ENCODE peak calls at places on chromosome 21, in nine cellular contexts. W, S, V, J, Y, R, M, O and F are unnamed samples.

GRCh38 chr21:32455548-32455947 is 43.0 kb downstream of the EVA1C start:
- DNase-seq in J (no peak), V (no peak), S (no peak), W (no peak), M (no peak), O (peak; percentile 79), R (no peak), Y (no peak), F (peak; percentile 61)

GRCh38 chr21:27571706-27572105 is 604.8 kb upstream of the ADAMTS5 start:
- DNase-seq in R (no peak), M (no peak), O (no peak), V (no peak), W (no peak), J (peak; percentile 81), S (no peak), Y (no peak), F (no peak)

GRCh38 chr21:31281561-31281960 is 62.5 kb downstream of the TIAM1 start:
- DNase-seq in M (no peak), S (no peak), W (no peak), Y (no peak), V (no peak), O (no peak), J (no peak), R (no peak), F (no peak)

GRCh38 chr21:33378081-33378480 is 25.1 kb upstream of the IFNGR2 start:
- DNase-seq in R (no peak), S (no peak), J (no peak), M (no peak), W (no peak), Y (no peak), O (no peak), V (no peak), F (no peak)

GRCh38 chr21:44353200-44353970 is at the start of gene TRPM2:
- DNase-seq in Y (peak; percentile 40), S (peak; percentile 64), M (peak; percentile 52), R (peak; percentile 67), O (no peak), W (no peak), V (peak; percentile 54), J (no peak), F (no peak)

GRCh38 chr21:16420086-16420724 is 690.4 kb downstream of the USP25 start:
- DNase-seq in J (peak; percentile 18), V (peak; percentile 42), M (no peak), W (peak; percentile 64), S (peak; percentile 63), R (peak; percentile 48), Y (peak; percentile 42), O (peak; percentile 70), F (peak; percentile 67)

GRCh38 chr21:31442339-31442738 is 98.3 kb upstream of the TIAM1 start:
- DNase-seq in M (no peak), O (no peak), R (no peak), W (no peak), S (no peak), Y (no peak), J (no peak), V (no peak), F (no peak)

GRCh38 chr21:38979271-38980196 is 173.8 kb downstream of the ETS2 start:
- DNase-seq in Y (no peak), V (no peak), O (no peak), W (peak; percentile 59), S (no peak), R (peak; percentile 25), M (no peak), J (peak; percentile 70), F (no peak)

GRCh38 chr21:39379986-39380891 is 31.4 kb upstream of the HMGN1 start:
- DNase-seq in S (peak; percentile 95), R (peak; percentile 96), W (peak; percentile 96), M (peak; percentile 94), O (peak; percentile 95), V (peak; percentile 96), Y (peak; percentile 93), J (peak; percentile 96), F (peak; percentile 88)

GRCh38 chr21:27346041-27346448 is 379.2 kb upstream of the ADAMTS5 start:
- DNase-seq in V (no peak), W (no peak), Y (no peak), J (peak; percentile 68), S (no peak), M (no peak), O (no peak), R (no peak), F (no peak)

GRCh38 chr21:26288033-26288432 is 117.5 kb upstream of the APP start:
- DNase-seq in O (no peak), W (no peak), J (no peak), M (no peak), V (no peak), S (no peak), Y (no peak), R (no peak), F (no peak)

GRCh38 chr21:44617071-44617501 is 5.2 kb downstream of the KRTAP10-8 start:
- DNase-seq in V (no peak), W (no peak), J (no peak), Y (no peak), S (no peak), R (no peak), O (no peak), M (no peak), F (no peak)

GRCh38 chr21:39183272-39184049 is at the start of gene PSMG1:
- DNase-seq in S (peak; percentile 94), J (peak; percentile 90), Y (peak; percentile 97), W (peak; percentile 91), O (peak; percentile 95), V (peak; percentile 96), R (peak; percentile 96), M (peak; percentile 97), F (peak; percentile 89)

GRCh38 chr21:32131960-32132359 is 146.9 kb downstream of the MIS18A start:
- DNase-seq in O (peak; percentile 3), V (peak; percentile 34), R (no peak), W (no peak), Y (no peak), M (no peak), S (no peak), J (peak; percentile 43), F (no peak)

GRCh38 chr21:15850645-15851044 is 120.9 kb downstream of the USP25 start:
- DNase-seq in M (no peak), Y (no peak), V (no peak), R (no peak), O (no peak), W (no peak), S (no peak), J (peak; percentile 72), F (no peak)

GRCh38 chr21:46324390-46325072 is 575 bp downstream of the PCNT start:
- DNase-seq in M (peak; percentile 90), J (peak; percentile 70), W (peak; percentile 83), Y (peak; percentile 90), O (peak; percentile 79), R (peak; percentile 82), V (peak; percentile 88), S (peak; percentile 89), F (peak; percentile 80)
- TF ChIP-seq POLR2A in M (peak; percentile 30), J (no peak), W (peak; percentile 63), Y (no peak), O (no peak), R (peak; percentile 50), V (peak; percentile 60), S (no peak), F (peak; percentile 68)

GRCh38 chr21:29304577-29304976 is 5.9 kb downstream of the BACH1 start:
- DNase-seq in R (no peak), O (no peak), V (no peak), W (no peak), J (no peak), Y (no peak), S (no peak), M (no peak), F (no peak)

GRCh38 chr21:29301703-29302102 is 3.0 kb downstream of the BACH1 start:
- DNase-seq in O (no peak), S (no peak), J (no peak), Y (no peak), W (no peak), V (no peak), R (no peak), M (no peak), F (no peak)

GRCh38 chr21:29303301-29303700 is 4.6 kb downstream of the BACH1 start:
- DNase-seq in M (no peak), Y (no peak), R (no peak), V (no peak), W (no peak), S (no peak), O (no peak), J (no peak), F (no peak)

GRCh38 chr21:29300547-29301138 is 1.9 kb downstream of the BACH1 start:
- DNase-seq in M (no peak), O (no peak), J (peak; percentile 56), S (no peak), W (no peak), Y (no peak), R (no peak), V (no peak), F (no peak)

GRCh38 chr21:29302340-29302991 is 3.7 kb downstream of the BACH1 start:
- DNase-seq in M (no peak), R (no peak), J (peak; percentile 34), S (no peak), W (no peak), Y (no peak), O (no peak), V (no peak), F (peak; percentile 50)
- H3K27ac ChIP-seq in M (peak overlapping the region; percentile 96), R (peak overlapping the region; percentile 52), J (peak overlapping the region; percentile 50), S (peak overlapping the region; percentile 55), W (no peak overlapping the region), Y (peak overlapping the region; percentile 55), O (peak overlapping the region; percentile 28), V (peak overlapping the region; percentile 0), F (peak overlapping the region; percentile 49)

GRCh38 chr21:41956926-41957729 is 3.3 kb upstream of the C2CD2 start:
- DNase-seq in R (peak; percentile 21), O (no peak), Y (no peak), S (no peak), V (peak; percentile 54), W (no peak), M (no peak), J (peak; percentile 93), F (no peak)
- TF ChIP-seq CTCF in R (no peak), O (no peak), Y (no peak), S (no peak), V (peak; percentile 34), W (no peak), M (no peak), J (no peak), F (no peak)

GRCh38 chr21:42533306-42533962 is 19.8 kb downstream of the SLC37A1 start:
- DNase-seq in Y (peak; percentile 7), J (no peak), V (no peak), O (no peak), W (no peak), S (no peak), M (peak; percentile 5), R (no peak), F (no peak)

GRCh38 chr21:42535602-42536171 is 22.0 kb downstream of the SLC37A1 start:
- DNase-seq in S (no peak), W (no peak), M (peak; percentile 42), Y (peak; percentile 72), R (no peak), J (no peak), O (peak; percentile 85), V (peak; percentile 32), F (no peak)

GRCh38 chr21:42534361-42534900 is 20.8 kb downstream of the SLC37A1 start:
- DNase-seq in J (no peak), S (peak; percentile 32), W (no peak), V (peak; percentile 39), R (peak; percentile 60), Y (peak; percentile 26), O (no peak), M (peak; percentile 31), F (no peak)

GRCh38 chr21:42533963-42534355 is 20.3 kb downstream of the SLC37A1 start:
- DNase-seq in Y (no peak), S (no peak), R (no peak), W (no peak), M (peak; percentile 3), O (no peak), J (no peak), V (no peak), F (no peak)

GRCh38 chr21:42534901-42535378 is 21.3 kb downstream of the SLC37A1 start:
- DNase-seq in V (no peak), S (no peak), J (no peak), Y (peak; percentile 24), O (no peak), M (peak; percentile 19), R (no peak), W (no peak), F (no peak)
- TF ChIP-seq POLR2A in V (no peak), S (no peak), J (no peak), Y (no peak), O (no peak), M (no peak), R (no peak), W (no peak), F (no peak)